ENCODE peak calls at places on chromosomes 2 and 18, in four cellular contexts. I is H9, H is trophoblast cell, Q is mesenchymal stem cell. K is an unnamed sample.

GRCh38 chr2:107595749-107596148 is 230.9 kb upstream of the RGPD4 start:
- DNase-seq in Q (peak), H (no peak), I (no peak), K (no peak)

GRCh38 chr2:178860551-178860950 is 53.3 kb upstream of the TTN start:
- DNase-seq in H (no peak), I (no peak), Q (no peak), K (no peak)

GRCh38 chr2:51410351-51410750 is 378.4 kb upstream of the NRXN1 start:
- DNase-seq in Q (no peak), I (no peak), H (no peak), K (no peak)

GRCh38 chr2:150169230-150169629 is 318.2 kb downstream of the RND3 start:
- DNase-seq in I (no peak), Q (peak), H (no peak), K (no peak)

GRCh38 chr2:54626131-54626530 is 97.3 kb upstream of the EML6 start:
- DNase-seq in I (no peak), H (peak), Q (no peak), K (no peak)

GRCh38 chr2:144505245-144505801 is 14.6 kb downstream of the ZEB2 start:
- DNase-seq in H (no peak), Q (no peak), I (no peak), K (no peak)

GRCh38 chr2:239917957-239918481 is 107.1 kb downstream of the NDUFA10 start:
- DNase-seq in H (no peak), Q (no peak), I (peak), K (no peak)

GRCh38 chr2:120222186-120223033 is 790 bp downstream of the TMEM185B start:
- DNase-seq in I (peak), Q (no peak), H (no peak), K (no peak)

GRCh38 chr2:128554151-128554769 is 235.6 kb upstream of the HS6ST1 start:
- DNase-seq in H (no peak), Q (no peak), I (no peak), K (no peak)

GRCh38 chr2:128557841-128558241 is 239.2 kb upstream of the HS6ST1 start:
- DNase-seq in Q (peak), H (no peak), I (no peak), K (no peak)

GRCh38 chr2:128557069-128557468 is 238.4 kb upstream of the HS6ST1 start:
- DNase-seq in Q (no peak), H (no peak), I (no peak), K (no peak)

GRCh38 chr2:128555433-128555832 is 236.8 kb upstream of the HS6ST1 start:
- DNase-seq in I (no peak), Q (no peak), H (no peak), K (no peak)

DNA sequence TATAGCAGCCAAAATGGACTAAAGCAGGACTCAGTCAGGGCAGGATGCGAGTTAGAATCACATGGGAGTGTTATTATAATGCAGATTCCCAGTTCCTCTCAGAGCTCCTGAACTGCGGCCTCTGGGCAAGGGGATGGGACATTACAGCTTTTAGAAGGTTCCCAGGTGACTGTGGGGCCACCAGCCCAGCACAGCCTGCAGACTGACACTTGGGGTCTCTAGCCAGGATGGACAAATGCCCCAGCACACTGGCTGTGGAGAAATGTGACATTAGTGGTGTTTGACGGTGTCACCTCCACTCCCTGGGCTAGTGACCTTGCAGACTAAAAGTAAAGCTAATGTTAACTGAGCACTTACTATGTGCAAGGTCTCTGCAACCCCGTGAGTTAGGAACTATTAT is 238.0 kb upstream of the HS6ST1 start:
- DNase-seq in Q (no peak), I (no peak), H (no peak), K (no peak)
- H2BK12ac ChIP-seq in Q (no peak), I (no peak), H (no peak), K (no peak)

GRCh38 chr2:203732072-203732952 is 25.9 kb downstream of the CD28 start:
- DNase-seq in Q (no peak), H (no peak), I (no peak), K (no peak)
- H3K9ac ChIP-seq in Q (no peak), H (peak), I (no peak), K (no peak)

GRCh38 chr2:232436381-232437129 is 19.4 kb upstream of the ALPI start:
- DNase-seq in H (no peak), Q (no peak), I (peak), K (no peak)
- H2BK12ac ChIP-seq in H (no peak), Q (no peak), I (no peak), K (no peak)

DNA sequence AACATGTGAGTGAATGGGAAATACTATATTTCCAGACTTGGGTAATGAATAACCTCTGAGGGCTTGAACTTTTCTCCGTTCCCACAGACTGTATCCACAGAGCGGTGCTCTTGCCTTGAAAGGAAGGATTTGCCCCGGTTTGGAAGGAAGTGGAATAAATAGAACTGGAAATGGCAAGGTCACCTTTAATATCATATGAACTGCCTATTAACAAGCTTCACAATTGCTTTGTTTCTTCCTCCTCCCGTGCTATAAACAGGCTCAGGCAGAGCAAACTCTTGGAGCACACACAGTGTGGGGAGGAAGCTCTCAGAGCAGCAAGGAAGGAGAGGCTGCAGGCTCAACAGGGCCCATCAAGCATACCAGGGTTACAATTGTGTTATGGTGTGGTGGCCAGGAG is 28.5 kb upstream of the DARS1 start:
- DNase-seq in I (no peak), H (no peak), Q (no peak), K (no peak)
- H3K9ac ChIP-seq in I (no peak), H (no peak), Q (no peak), K (no peak)

GRCh38 chr2:73233932-73234832 is at the start of gene CCT7:
- DNase-seq in Q (peak), H (peak), I (peak), K (peak)
- H2BK12ac ChIP-seq in Q (peak), H (no peak), I (no peak), K (peak)

GRCh38 chr2:39757156-39757555 is 21.9 kb downstream of the THUMPD2 start:
- DNase-seq in I (no peak), Q (no peak), H (no peak), K (no peak)

DNA sequence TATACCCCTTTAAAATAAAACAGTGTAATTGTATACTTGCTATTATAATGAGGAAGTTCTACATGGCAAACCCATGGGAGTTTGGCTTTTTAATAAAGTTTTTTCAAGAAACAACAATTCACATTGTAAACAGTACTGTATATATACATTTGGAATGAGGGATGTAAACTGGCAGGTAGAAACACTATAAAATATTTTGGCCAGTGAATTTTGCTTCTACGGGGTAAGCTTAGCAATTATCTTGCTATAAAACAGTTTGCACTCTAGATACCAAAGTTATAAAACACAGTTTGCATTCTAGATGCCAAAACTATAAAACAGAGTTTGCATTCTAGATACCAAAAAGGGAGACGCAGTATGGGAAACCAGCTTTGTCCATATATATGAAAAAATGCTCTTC is 16.6 kb downstream of the THUMPD2 start:
- DNase-seq in Q (no peak), I (no peak), H (no peak), K (no peak)
- H3K9ac ChIP-seq in Q (no peak), I (no peak), H (no peak), K (no peak)

DNA sequence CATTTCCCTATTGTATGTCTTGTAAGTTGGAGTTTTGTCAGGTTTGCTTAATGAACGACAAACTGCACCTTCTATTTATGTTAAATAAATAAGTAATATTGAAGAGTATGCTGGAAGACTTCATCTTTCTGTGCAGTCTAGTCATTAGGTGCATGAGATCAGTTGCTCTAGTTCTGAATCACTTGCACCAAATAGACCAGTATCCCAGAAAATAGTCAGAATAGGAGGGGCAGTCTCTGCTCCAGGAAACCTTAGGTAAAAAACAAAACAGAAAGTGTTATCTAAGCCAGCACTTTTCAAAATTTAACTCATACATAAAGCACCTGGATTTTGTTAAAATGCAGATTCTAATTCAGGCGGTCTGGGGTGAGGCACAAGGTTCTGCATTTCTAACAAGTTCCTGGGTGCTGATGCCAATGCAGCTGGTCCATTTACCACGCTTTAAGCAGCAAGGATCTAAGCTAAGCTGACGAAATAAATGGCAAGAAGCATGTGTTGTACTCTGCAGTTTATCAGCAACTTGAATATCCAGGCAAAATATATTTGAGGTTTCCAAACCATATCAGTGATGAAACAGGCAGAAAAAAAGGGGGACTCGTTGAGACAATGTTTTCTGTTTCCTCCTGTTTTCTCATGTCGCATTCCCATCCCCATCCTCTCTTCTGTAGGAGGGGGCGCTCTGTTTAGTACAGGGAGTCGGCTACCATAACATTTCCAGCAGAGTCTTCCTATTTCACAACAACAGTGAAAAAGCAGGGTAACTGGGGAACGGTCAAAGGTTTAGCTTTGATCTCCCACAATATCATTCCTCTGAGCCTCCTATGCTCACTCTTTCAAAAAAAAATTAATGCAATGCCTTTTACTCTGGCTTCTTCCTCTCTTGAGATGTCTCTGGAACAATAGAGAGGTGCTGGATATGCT is 106.4 kb downstream of the MBD2 start:
- DNase-seq in H (no peak), Q (no peak), I (no peak), K (no peak)
- H2BK12ac ChIP-seq in H (no peak), Q (no peak), I (no peak), K (no peak)

K was measured in neuronal stem cell.